ENCODE peak calls at places on chromosomes 11 and 22, in nine cellular contexts. V, Y, T, Z, O, H, N, L and C are unnamed samples. For H3K4me1 and H3K27me3, the result is how much of the 10 kb centered on the place peaks cover.

GRCh38 chr22:41003041-41003440 is 51.9 kb downstream of the RBX1 start:
- DNase-seq in V (no peak), Y (no peak), T (no peak), Z (no peak), O (no peak), H (peak), N (no peak), L (peak), C (no peak)

GRCh38 chr22:41240377-41241132 is at the start of gene CHADL:
- DNase-seq in V (no peak), Y (no peak), T (no peak), Z (no peak), O (no peak), H (no peak), N (peak), L (no peak), C (no peak)

GRCh38 chr11:68825603-68826002 is 16.1 kb downstream of the CPT1A start:
- DNase-seq in V (no peak), Y (no peak), T (peak), Z (no peak), O (peak), H (peak), N (peak), L (peak), C (peak)

GRCh38 chr11:44575288-44575672 is 9.8 kb downstream of the CD82 start:
- DNase-seq in V (no peak), Y (no peak), T (peak), Z (no peak), O (no peak), H (no peak), N (no peak), L (no peak), C (no peak)

GRCh38 chr11:59142530-59143507 is at the start of gene FAM111A:
- DNase-seq in V (peak), Y (peak), T (peak), Z (peak), O (peak), H (peak), N (peak), L (peak), C (peak)

GRCh38 chr11:122864386-122864785 is 18.2 kb upstream of the JHY start:
- DNase-seq in V (no peak), Y (no peak), T (no peak), Z (no peak), O (no peak), H (no peak), N (no peak), L (no peak), C (no peak)

GRCh38 chr11:131875611-131876010 is 505.2 kb downstream of the NTM start:
- DNase-seq in V (no peak), Y (no peak), T (no peak), Z (no peak), O (no peak), H (no peak), N (no peak), L (no peak), C (no peak)

GRCh38 chr11:124917115-124917637 is 1.9 kb upstream of the HEPN1 start:
- DNase-seq in V (no peak), Y (no peak), T (no peak), Z (no peak), O (no peak), H (no peak), N (no peak), L (peak), C (no peak)

GRCh38 chr11:122633219-122633829 is 22.2 kb upstream of the UBASH3B start:
- DNase-seq in V (no peak), Y (no peak), T (no peak), Z (no peak), O (no peak), H (peak), N (peak), L (peak), C (no peak)

GRCh38 chr22:26667140-26667539 is 9.8 kb downstream of the MIAT start:
- DNase-seq in V (no peak), Y (no peak), T (no peak), Z (no peak), O (no peak), H (no peak), N (no peak), L (no peak), C (no peak)

GRCh38 chr11:2314525-2315394 is 12.9 kb downstream of the TSPAN32 start:
- DNase-seq in V (peak), Y (no peak), T (peak), Z (peak), O (peak), H (peak), N (no peak), L (no peak), C (no peak)

GRCh38 chr11:46413755-46414465 is 22.3 kb upstream of the CHRM4 start:
- DNase-seq in V (no peak), Y (no peak), T (no peak), Z (no peak), O (peak), H (peak), N (no peak), L (no peak), C (peak)

GRCh38 chr11:44774736-44775135 is 48.0 kb downstream of the TSPAN18 start:
- DNase-seq in V (no peak), Y (no peak), T (no peak), Z (no peak), O (no peak), H (no peak), N (peak), L (no peak), C (no peak)

GRCh38 chr11:113629562-113629961 is 76.5 kb downstream of the TMPRSS5 start:
- DNase-seq in V (no peak), Y (no peak), T (no peak), Z (no peak), O (no peak), H (no peak), N (peak), L (no peak), C (no peak)

GRCh38 chr22:23833017-23833795 is 5.6 kb downstream of the DERL3 start:
- DNase-seq in V (no peak), Y (no peak), T (peak), Z (no peak), O (peak), H (no peak), N (no peak), L (no peak), C (no peak)

GRCh38 chr11:106077609-106078517 is at the start of gene AASDHPPT:
- DNase-seq in V (no peak), Y (no peak), T (no peak), Z (peak), O (no peak), H (peak), N (no peak), L (no peak), C (no peak)

GRCh38 chr22:20432244-20432686 is 5.4 kb downstream of the SCARF2 start:
- DNase-seq in V (peak), Y (no peak), T (no peak), Z (no peak), O (peak), H (no peak), N (no peak), L (no peak), C (no peak)

GRCh38 chr11:102771351-102771750 is 9.1 kb downstream of the MMP10 start:
- DNase-seq in V (no peak), Y (no peak), T (no peak), Z (no peak), O (no peak), H (no peak), N (no peak), L (no peak), C (no peak)

GRCh38 chr11:8870461-8871282 is 40.3 kb upstream of the AKIP1 start:
- DNase-seq in V (peak), Y (no peak), T (peak), Z (peak), O (peak), H (peak), N (peak), L (peak), C (no peak)

GRCh38 chr22:47623056-47623739 is 860.7 kb downstream of the TBC1D22A start:
- DNase-seq in V (no peak), Y (no peak), T (no peak), Z (no peak), O (peak), H (no peak), N (no peak), L (no peak), C (peak)

GRCh38 chr11:102269927-102270326 is 47.4 kb upstream of the BIRC3 start:
- DNase-seq in V (no peak), Y (no peak), T (no peak), Z (no peak), O (no peak), H (no peak), N (no peak), L (no peak), C (no peak)

GRCh38 chr11:124902616-124903015 is 5.0 kb upstream of the ROBO4 start:
- DNase-seq in V (no peak), Y (no peak), T (no peak), Z (no peak), O (no peak), H (no peak), N (no peak), L (no peak), C (no peak)

GRCh38 chr11:113971506-113972195 is 3.3 kb upstream of the HTR3A start:
- DNase-seq in V (no peak), Y (no peak), T (no peak), Z (no peak), O (no peak), H (no peak), N (no peak), L (no peak), C (no peak)

GRCh38 chr11:44349328-44349727 is 39.4 kb upstream of the ALX4 start:
- DNase-seq in V (no peak), Y (no peak), T (no peak), Z (no peak), O (no peak), H (no peak), N (no peak), L (no peak), C (no peak)

GRCh38 chr22:23113067-23113846 is 28.5 kb downstream of the RSPH14 start:
- DNase-seq in V (no peak), Y (no peak), T (no peak), Z (no peak), O (no peak), H (peak), N (no peak), L (no peak), C (no peak)

GRCh38 chr22:45503071-45503815 is 560 bp downstream of the FBLN1 start:
- DNase-seq in V (no peak), Y (no peak), T (peak), Z (no peak), O (no peak), H (no peak), N (peak), L (peak), C (no peak)

GRCh38 chr22:45709866-45710265 is 38.2 kb downstream of the ATXN10 start:
- DNase-seq in V (no peak), Y (no peak), T (no peak), Z (no peak), O (no peak), H (no peak), N (no peak), L (no peak), C (no peak)

GRCh38 chr11:29063630-29064361 is 953.0 kb downstream of the KCNA4 start:
- DNase-seq in V (no peak), Y (no peak), T (no peak), Z (no peak), O (no peak), H (no peak), N (no peak), L (no peak), C (no peak)

GRCh38 chr11:118843518-118843917 is 40.2 kb upstream of the CXCR5 start:
- DNase-seq in V (no peak), Y (no peak), T (no peak), Z (no peak), O (no peak), H (no peak), N (no peak), L (no peak), C (no peak)

GRCh38 chr22:27851974-27852713 is 50.6 kb upstream of the MN1 start:
- DNase-seq in V (no peak), Y (no peak), T (no peak), Z (no peak), O (no peak), H (no peak), N (no peak), L (peak), C (no peak)

GRCh38 chr22:41308054-41308453 is 6.7 kb downstream of the ZC3H7B start:
- DNase-seq in V (no peak), Y (no peak), T (no peak), Z (no peak), O (no peak), H (no peak), N (no peak), L (peak), C (no peak)

DNA sequence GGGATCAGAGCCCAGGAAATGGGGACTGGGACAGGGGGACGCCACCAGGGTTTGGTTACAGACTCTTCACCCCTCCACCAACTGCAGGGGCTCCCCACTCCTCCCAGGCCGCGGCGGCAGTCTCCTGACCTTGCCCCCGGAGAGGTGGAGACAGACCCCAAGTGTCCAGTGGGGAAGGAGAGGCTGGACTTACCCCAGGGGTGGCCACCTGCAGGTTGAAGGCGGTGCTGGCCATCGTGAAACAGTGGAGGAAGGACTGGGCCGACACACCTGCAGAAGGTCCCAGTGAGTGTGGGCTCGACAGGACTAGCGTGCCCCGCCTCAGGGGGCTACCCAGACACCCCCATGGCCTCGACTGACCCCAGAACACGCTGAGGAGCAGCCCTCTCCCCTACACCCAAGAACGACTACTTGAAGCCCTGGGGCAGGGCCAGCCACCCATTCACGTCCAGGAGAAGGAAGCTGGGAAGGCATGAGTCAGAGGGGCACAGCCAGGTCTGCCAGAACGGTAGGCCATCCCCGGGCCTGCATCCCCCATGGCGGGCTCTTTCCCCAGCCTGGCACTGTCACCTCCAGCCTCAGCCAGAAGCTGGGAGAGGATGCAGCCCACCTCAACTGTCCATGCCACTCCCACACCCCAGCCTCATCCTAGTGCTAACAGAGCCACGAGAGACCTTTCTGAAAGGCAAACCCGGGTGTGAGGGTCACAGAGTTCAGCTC is 2.3 kb downstream of the GATD1 start:
- DNase-seq in V (no peak), Y (no peak), T (no peak), Z (no peak), O (peak), H (peak), N (no peak), L (no peak), C (no peak)
- H3K4me1 ChIP-seq in V (under half), Y (under half), T (under half), Z (under half), O (under half), H (under half), N (under half), L (under half), C (under half)

DNA sequence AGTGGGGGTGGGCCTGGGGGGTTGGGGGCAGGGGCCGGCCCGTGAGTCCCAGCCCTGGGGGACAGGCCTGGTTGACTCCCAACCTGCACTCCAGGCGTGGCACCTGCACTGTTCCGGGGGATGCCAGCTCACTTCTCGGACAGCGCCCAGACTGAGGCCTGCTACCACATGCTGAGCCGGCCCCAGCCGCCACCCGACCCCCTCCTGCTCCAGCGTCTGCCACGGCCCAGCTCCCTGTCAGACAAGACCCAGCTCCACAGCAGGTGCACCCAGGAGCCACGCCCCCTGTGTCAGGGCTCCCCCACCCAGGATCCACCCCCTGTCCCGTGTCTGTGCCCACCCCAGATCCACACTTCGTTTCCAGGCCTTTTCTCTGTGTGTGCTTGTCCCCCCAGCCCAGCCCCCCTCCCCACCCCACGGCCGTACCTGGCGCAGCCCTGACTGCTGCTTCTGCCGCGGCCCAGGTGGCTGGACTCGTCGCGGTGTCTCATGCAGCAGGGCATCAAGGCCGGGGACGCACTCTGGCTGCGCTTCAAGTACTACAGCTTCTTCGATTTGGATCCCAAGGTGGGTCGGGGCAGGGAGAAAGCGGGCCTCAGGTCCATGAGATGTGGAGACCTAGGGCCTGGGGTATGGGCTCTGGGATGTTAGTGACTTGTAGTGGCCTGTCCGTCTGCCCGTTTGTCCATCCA is 4.8 kb downstream of the FERMT3 start:
- DNase-seq in V (peak), Y (no peak), T (no peak), Z (no peak), O (no peak), H (no peak), N (no peak), L (no peak), C (no peak)
- H3K27ac ChIP-seq in V (no peak), Y (no peak), T (no peak), Z (no peak), O (no peak), H (no peak), N (no peak), L (no peak), C (no peak)

GRCh38 chr22:32079110-32080089 is 36.3 kb downstream of the SLC5A1 start:
- DNase-seq in V (no peak), Y (no peak), T (no peak), Z (no peak), O (no peak), H (peak), N (peak), L (peak), C (no peak)

GRCh38 chr22:32080904-32081303 is 37.8 kb downstream of the SLC5A1 start:
- DNase-seq in V (no peak), Y (no peak), T (no peak), Z (no peak), O (no peak), H (peak), N (peak), L (peak), C (no peak)

GRCh38 chr22:32082331-32082730 is 39.3 kb downstream of the SLC5A1 start:
- DNase-seq in V (no peak), Y (no peak), T (no peak), Z (no peak), O (no peak), H (no peak), N (no peak), L (no peak), C (no peak)

GRCh38 chr22:32083814-32084213 is 40.8 kb downstream of the SLC5A1 start:
- DNase-seq in V (no peak), Y (no peak), T (no peak), Z (no peak), O (no peak), H (no peak), N (no peak), L (no peak), C (no peak)

DNA sequence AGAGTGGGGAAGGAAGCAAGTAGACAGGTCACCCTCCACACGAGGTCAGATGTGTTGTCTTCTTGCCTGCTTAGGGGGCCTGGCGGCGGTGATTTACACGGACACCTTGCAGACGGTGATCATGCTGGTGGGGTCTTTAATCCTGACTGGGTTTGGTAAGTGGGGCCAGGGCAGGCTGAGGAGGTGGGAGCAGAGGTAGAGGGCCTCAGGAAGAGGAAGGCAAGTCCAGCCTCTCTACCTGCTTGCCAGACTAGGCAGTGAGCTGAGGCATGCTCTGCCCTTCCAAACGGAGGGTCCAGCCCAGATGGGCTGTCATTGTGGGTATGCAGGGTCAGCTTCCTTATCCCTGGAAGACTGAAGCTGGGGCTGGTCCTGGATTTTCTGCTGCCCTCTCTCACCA is 39.9 kb downstream of the SLC5A1 start:
- DNase-seq in V (no peak), Y (no peak), T (no peak), Z (no peak), O (no peak), H (no peak), N (no peak), L (no peak), C (no peak)
- H3K27me3 ChIP-seq in V (under half), Y (under half), T (under half), Z (under half), O (under half), H (under half), N (under half), L (under half), C (under half)

DNA sequence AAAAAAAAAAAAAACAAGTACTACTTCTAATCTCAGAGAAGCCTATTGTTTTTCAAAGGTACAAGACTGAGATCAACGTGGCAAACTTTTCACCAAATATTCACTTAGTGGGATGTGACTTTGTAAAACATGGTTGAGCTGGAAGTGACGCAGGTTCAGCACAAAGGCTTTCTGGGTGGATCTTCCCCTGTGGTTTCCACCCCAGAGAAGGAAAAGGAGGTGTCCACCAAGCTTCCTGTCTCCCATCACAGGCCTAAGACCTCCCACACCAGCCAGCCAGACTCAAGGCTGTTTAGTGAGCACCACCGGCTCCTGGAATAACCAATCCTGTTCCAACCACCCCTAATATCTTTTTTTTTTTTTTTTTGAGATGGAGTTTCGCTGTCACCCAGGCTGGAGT is 5.7 kb downstream of the TMEM184B start:
- DNase-seq in V (no peak), Y (no peak), T (no peak), Z (no peak), O (no peak), H (no peak), N (no peak), L (no peak), C (peak)
- H3K4me1 ChIP-seq in V (half or more), Y (under half), T (under half), Z (under half), O (half or more), H (under half), N (under half), L (under half), C (under half)

GRCh38 chr22:17969732-17970131 is 54.6 kb downstream of the MICAL3 start:
- DNase-seq in V (peak), Y (no peak), T (no peak), Z (no peak), O (no peak), H (peak), N (no peak), L (peak), C (no peak)
- H3K27ac ChIP-seq in V (peak), Y (peak), T (no peak), Z (peak), O (peak), H (no peak), N (no peak), L (no peak), C (no peak)

GRCh38 chr11:32438883-32439487 is 3.6 kb upstream of the WT1 start:
- DNase-seq in V (no peak), Y (no peak), T (no peak), Z (no peak), O (no peak), H (no peak), N (peak), L (no peak), C (no peak)
- H3K27me3 ChIP-seq in V (half or more), Y (half or more), T (under half), Z (half or more), O (half or more), H (half or more), N (half or more), L (under half), C (under half)

DNA sequence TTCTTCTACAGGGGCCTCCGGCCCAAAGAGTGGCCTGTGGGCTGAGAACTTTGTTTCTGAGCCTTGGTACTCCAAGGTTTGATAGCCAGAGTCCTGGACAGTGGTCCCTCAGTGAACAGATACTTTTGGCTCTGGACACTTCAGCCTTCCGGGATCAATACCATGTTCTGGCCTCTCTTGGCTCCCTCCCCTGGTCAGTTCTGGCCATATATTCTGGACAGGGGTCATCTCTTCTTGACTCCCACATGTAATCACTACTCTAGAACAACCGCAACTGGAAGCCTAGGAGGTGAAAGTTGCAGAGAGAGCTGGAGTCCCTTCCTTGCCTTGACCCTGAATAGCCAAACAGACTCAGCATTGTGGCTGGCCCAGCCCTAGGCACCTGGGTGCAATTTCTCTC is 2.3 kb downstream of the RTN4RL2 start:
- DNase-seq in V (no peak), Y (no peak), T (no peak), Z (no peak), O (no peak), H (no peak), N (no peak), L (no peak), C (no peak)
- H3K4me1 ChIP-seq in V (under half), Y (under half), T (under half), Z (under half), O (under half), H (under half), N (under half), L (under half), C (under half)